ENCODE peak calls at places on chromosomes 6 and 20, in seven cellular contexts. W is A549, D is heart left ventricle, Z is thyroid gland, B is body of pancreas, K is IMR-90, Y is lower leg skin. E is an unnamed sample.
A peak's percentile ranks its signal among the peaks of the same experiment; 100 is the strongest.

GRCh38 chr20:43508604-43509040 is 1.1 kb downstream of the L3MBTL1 start:
- DNase-seq in D (no peak), B (no peak), Z (no peak), W (peak; percentile 34), Y (no peak), K (no peak), E (peak; percentile 25)

GRCh38 chr6:26420607-26421235 is 18.6 kb downstream of the BTN3A1 start:
- DNase-seq in W (peak; percentile 59), D (no peak), K (peak; percentile 42), Z (peak; percentile 16), Y (no peak), B (peak; percentile 25), E (peak; percentile 53)

GRCh38 chr6:125046107-125046925 is 84.1 kb downstream of the RNF217 start:
- DNase-seq in D (no peak), Y (peak; percentile 85), K (no peak), W (no peak), B (no peak), Z (no peak), E (peak; percentile 3)

GRCh38 chr6:10146723-10147451 is 268.0 kb downstream of the TFAP2A start:
- DNase-seq in Z (no peak), D (no peak), Y (no peak), B (no peak), K (peak; percentile 8), W (peak; percentile 20), E (peak; percentile 23)

GRCh38 chr6:21151178-21151956 is 442.2 kb upstream of the SOX4 start:
- DNase-seq in K (no peak), Z (peak; percentile 35), W (no peak), D (no peak), Y (no peak), B (peak; percentile 18), E (no peak)

GRCh38 chr6:22099923-22100322 is 196.9 kb downstream of the PRL start:
- DNase-seq in D (no peak), Z (no peak), K (no peak), W (no peak), Y (no peak), B (no peak), E (no peak)

GRCh38 chr20:31604567-31605030 is 490 bp upstream of the ID1 start:
- DNase-seq in W (no peak), D (no peak), Y (no peak), B (no peak), Z (no peak), K (no peak), E (no peak)

GRCh38 chr20:64244870-64245603 is 10.5 kb upstream of the PCMTD2 start:
- DNase-seq in B (no peak), D (no peak), Y (no peak), Z (no peak), W (no peak), K (no peak), E (no peak)

GRCh38 chr20:19019734-19020364 is 192.6 kb upstream of the SLC24A3 start:
- DNase-seq in W (no peak), K (no peak), B (no peak), Z (no peak), D (no peak), Y (peak; percentile 12), E (no peak)

DNA sequence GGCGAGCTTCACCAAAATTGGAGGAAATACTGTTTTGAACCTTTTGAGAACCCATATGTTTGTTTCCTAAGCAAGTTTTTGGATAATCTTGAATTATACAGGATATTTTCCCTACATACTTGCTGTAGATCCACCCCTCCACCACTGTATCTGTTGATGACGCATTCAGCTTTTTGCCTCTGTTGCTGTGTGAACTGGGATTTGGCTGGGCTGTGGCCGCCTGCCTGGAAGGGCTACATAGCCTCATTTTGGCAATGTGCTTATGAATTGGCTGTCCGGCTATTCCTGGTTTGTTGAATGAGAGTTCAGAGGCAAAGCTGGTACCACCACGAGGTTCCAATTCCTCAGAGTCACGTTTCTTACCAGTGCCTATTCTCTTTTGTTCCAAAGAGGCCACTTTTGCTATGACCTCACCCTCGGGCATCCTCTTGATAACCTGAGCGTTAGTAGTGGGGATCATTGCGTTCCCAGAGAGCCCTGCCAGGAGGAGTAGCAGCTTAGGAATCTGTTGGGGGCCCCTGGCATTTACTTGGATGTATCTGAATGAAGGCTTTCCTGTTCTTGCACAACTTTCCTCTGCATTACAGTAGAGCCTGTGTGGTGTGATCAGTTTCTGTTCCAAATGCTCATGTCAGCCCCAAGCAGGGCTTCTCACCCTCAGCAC is 6.4 kb downstream of the FAM83D start:
- DNase-seq in B (no peak), Y (no peak), Z (no peak), K (peak; percentile 70), D (no peak), W (no peak), E (peak; percentile 16)
- TF ChIP-seq POLR2A in B (no peak), Y (no peak), Z (no peak), K (no peak), D (no peak), W (no peak), E (no peak)

DNA sequence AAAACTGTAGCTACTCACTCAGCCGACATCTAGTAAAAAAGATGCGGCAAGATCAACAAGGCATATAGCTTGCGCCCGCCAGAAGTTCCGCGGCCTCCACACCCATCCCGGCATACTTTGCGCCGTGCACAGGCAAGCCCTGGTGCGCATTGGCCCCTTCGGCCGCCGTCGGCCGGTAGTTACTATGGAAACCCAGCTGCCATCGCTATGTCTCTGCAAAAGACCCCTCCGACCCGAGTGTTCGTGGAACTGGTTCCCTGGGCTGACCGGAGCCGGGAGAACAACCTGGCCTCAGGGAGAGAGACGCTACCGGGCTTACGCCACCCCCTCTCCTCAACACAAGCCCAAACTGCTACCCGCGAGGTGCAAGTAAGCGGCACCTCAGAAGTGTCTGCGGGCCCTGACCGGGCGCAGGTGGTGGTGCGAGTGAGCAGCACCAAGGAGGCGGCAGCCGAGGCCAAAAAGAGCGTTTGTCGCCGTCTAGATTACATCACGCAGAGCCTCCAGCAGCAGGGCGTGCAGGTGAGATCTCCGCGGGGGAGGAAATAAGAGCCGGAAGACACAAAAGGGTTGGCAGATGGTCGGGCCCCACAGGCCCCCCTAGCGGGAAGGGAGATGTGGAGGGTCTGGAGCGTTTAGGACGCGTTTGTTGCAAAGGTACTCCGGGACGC is at the start of gene IRAK1BP1:
- DNase-seq in Y (peak; percentile 62), K (peak; percentile 75), D (peak; percentile 85), W (peak; percentile 85), B (peak; percentile 82), Z (peak; percentile 86), E (peak; percentile 91)
- TF ChIP-seq POLR2A in Y (no peak), K (no peak), D (no peak), W (peak; percentile 60), B (peak; percentile 60), Z (no peak), E (peak; percentile 82)

GRCh38 chr6:148760568-148761531 is 14.0 kb downstream of the UST start:
- DNase-seq in W (no peak), Y (peak; percentile 62), B (no peak), D (peak; percentile 57), Z (peak; percentile 88), K (peak; percentile 92), E (no peak)
- TF ChIP-seq POLR2A in W (no peak), Y (no peak), B (no peak), D (no peak), Z (no peak), K (peak; percentile 54), E (no peak)

DNA sequence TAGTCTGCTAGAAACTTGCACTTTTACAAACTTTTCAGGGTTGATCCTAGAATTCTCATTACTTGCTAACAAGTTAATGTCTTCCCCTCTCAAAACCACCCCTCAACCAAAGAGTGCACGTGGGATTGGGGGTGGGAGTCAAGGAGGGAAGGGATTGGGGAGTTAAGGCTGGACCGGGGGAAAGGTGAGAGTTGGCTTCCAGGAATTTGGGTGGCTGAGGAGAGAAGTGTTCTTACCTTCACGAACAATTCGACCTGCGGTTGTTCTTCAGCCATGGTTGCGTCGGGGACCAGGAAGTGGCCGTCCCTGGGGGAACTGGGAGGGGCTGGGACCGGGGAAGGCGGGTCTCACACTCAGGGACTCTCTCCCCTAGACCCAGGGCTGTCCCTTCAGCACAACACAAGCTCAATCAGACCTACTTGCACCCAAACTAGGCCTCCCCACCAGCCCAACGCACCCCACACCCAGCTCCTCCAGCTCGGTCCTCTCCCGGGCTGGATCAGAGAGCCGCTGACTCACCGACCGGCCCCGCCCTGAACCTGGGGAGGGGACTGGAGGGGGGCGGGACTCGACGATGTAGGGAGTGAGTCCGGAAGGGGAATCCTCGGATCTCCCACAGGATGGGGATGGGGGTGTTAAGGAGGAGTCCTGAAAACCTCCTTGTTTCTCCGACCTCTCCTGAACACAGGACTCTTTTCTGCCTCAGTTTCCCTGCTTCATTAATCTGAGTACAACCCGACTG is at the start of gene CLIC1:
- DNase-seq in B (peak; percentile 83), Y (peak; percentile 89), K (peak; percentile 75), D (peak; percentile 90), Z (peak; percentile 87), W (peak; percentile 78), E (peak; percentile 79)
- TF ChIP-seq POLR2A in B (peak; percentile 93), Y (no peak), K (peak; percentile 83), D (peak; percentile 95), Z (peak; percentile 61), W (peak; percentile 75), E (peak; percentile 92)

DNA sequence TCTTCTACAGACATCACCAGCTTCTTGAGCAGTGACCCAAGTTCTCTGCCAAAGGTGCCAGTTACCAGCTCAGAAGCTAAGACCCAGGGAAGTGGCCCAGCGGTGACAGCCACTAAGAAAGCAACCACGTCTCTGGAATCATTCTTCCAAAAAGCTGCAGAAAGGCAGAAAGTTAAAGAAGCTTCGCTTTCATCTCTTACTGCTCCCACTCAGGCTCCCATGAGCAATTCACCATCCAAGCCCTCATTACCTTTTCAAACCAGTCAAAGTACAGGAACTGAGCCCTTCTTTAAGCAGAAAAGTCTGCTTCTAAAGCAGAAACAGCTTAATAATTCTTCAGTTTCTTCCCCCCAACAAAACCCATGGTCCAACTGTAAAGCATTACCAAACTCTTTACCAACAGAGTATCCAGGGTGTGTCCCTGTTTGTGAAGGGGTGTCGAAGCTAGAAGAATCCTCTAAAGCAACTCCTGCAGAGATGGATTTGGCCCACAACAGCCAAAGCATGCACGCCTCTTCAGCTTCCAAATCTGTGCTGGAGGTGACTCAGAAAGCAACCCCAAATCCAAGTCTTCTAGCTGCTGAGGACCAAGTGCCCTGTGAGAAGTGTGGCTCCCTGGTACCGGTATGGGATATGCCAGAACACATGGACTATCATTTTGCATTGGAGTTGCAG is 15.2 kb downstream of the GTPBP2 start:
- DNase-seq in K (no peak), D (no peak), Y (no peak), W (no peak), B (no peak), Z (no peak), E (no peak)
- TF ChIP-seq POLR2A in K (no peak), D (no peak), Y (no peak), W (no peak), B (no peak), Z (no peak), E (no peak)

DNA sequence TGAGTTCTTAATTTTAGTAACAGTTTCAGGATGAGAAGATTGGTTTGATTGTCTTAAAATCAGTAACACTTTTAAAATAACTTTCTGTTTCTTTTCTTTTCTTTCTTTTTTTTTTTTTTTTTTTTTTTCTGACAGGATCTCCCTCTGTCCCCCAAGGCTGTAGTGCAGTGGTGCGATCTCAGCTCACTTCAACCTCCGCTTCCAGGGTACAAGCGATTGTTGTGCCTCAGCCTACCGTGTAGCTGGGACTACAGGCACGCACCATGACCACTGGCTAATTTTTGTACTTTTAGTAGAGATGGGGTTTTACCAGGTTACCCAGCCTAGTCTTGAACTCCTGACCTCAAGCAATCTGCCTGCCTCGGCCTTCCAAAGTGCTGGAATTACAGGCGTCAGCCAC is 33.7 kb upstream of the KCNQ5 start:
- DNase-seq in Z (no peak), B (no peak), W (no peak), Y (no peak), D (no peak), K (no peak), E (no peak)
- TF ChIP-seq POLR2A in Z (no peak), B (no peak), W (no peak), Y (no peak), D (no peak), K (no peak), E (no peak)

E was measured in erythroblast.